ENCODE peak calls at places on chromosome 22, in nine cellular contexts. T is spleen, W is Peyer's patch, R is ovary, F is esophagus squamous epithelium, K is adrenal gland, B is A549, I is upper lobe of left lung, H is stomach. N is an unnamed sample.

GRCh38 chr22:44890416-44891292 is 119.2 kb downstream of the PHF21B start:
- DNase-seq in F (no peak), T (peak), H (no peak), R (no peak), W (no peak), B (no peak), K (no peak), I (no peak), N (peak)

GRCh38 chr22:21640810-21641209 is 1.3 kb upstream of the SDF2L1 start:
- DNase-seq in I (no peak), H (no peak), R (no peak), B (no peak), T (no peak), K (no peak), F (no peak), W (no peak), N (no peak)

GRCh38 chr22:48316245-48316875 is 1511.3 kb downstream of the BRD1 start:
- DNase-seq in W (no peak), F (no peak), I (peak), K (no peak), H (peak), B (no peak), R (no peak), T (peak), N (peak)

GRCh38 chr22:33579448-33580093 is 340.7 kb downstream of the LARGE1 start:
- DNase-seq in R (no peak), B (peak), H (peak), F (no peak), K (peak), W (peak), I (peak), T (no peak), N (peak)

GRCh38 chr22:22122348-22123117 is 122.1 kb upstream of the VPREB1 start:
- DNase-seq in W (no peak), T (no peak), B (no peak), F (no peak), K (no peak), I (no peak), H (no peak), R (no peak), N (no peak)

GRCh38 chr22:38202437-38203089 is 769 bp downstream of the MAFF start:
- DNase-seq in F (peak), B (no peak), W (peak), K (peak), T (peak), I (peak), H (peak), R (peak), N (peak)

GRCh38 chr22:29972121-29972520 is 89.1 kb downstream of the MTMR3 start:
- DNase-seq in T (no peak), B (no peak), I (no peak), W (no peak), F (no peak), H (no peak), K (no peak), R (no peak), N (no peak)

GRCh38 chr22:35397095-35397904 is 2.6 kb upstream of the MCM5 start:
- DNase-seq in R (peak), W (no peak), I (no peak), H (no peak), T (no peak), F (no peak), K (no peak), B (no peak), N (no peak)

GRCh38 chr22:39498802-39499201 is 3.3 kb upstream of the MIEF1 start:
- DNase-seq in R (no peak), T (no peak), F (no peak), K (no peak), I (no peak), B (no peak), W (no peak), H (no peak), N (no peak)

GRCh38 chr22:22968366-22968765 is 80.8 kb downstream of the IGLL5 start:
- DNase-seq in F (no peak), T (no peak), H (no peak), W (no peak), I (no peak), K (no peak), R (no peak), B (no peak), N (no peak)

GRCh38 chr22:44130076-44130711 is 50.5 kb upstream of the PARVG start:
- DNase-seq in I (no peak), T (peak), K (no peak), R (no peak), H (no peak), B (no peak), F (no peak), W (no peak), N (no peak)

GRCh38 chr22:36497910-36498669 is 8.8 kb downstream of the FOXRED2 start:
- DNase-seq in B (no peak), T (no peak), H (no peak), W (no peak), R (no peak), I (no peak), K (no peak), F (no peak), N (no peak)

GRCh38 chr22:36373258-36373579 is 14.5 kb downstream of the MYH9 start:
- DNase-seq in B (no peak), F (no peak), R (no peak), K (peak), W (no peak), H (no peak), I (peak), T (peak), N (no peak)

GRCh38 chr22:22599248-22599647 is 40.2 kb upstream of the PRAME start:
- DNase-seq in R (no peak), F (no peak), T (no peak), I (no peak), H (no peak), B (no peak), K (no peak), W (no peak), N (no peak)

GRCh38 chr22:27809700-27810365 is 8.3 kb upstream of the MN1 start:
- DNase-seq in K (no peak), T (no peak), F (no peak), R (no peak), W (no peak), I (no peak), B (no peak), H (no peak), N (no peak)

GRCh38 chr22:30892286-30892685 is 76.3 kb downstream of the MORC2 start:
- DNase-seq in T (peak), R (no peak), B (no peak), I (no peak), W (no peak), F (no peak), K (no peak), H (peak), N (peak)

GRCh38 chr22:44685384-44686056 is 16.5 kb upstream of the PRR5 start:
- DNase-seq in K (peak), T (peak), B (peak), H (peak), R (no peak), I (peak), W (peak), F (no peak), N (peak)

GRCh38 chr22:38112361-38112760 is 1.9 kb upstream of the BAIAP2L2 start:
- DNase-seq in I (no peak), R (no peak), W (no peak), K (no peak), F (no peak), H (no peak), B (no peak), T (no peak), N (no peak)

GRCh38 chr22:30422481-30423295 is 2.9 kb upstream of the MTFP1 start:
- DNase-seq in T (no peak), H (peak), K (peak), R (peak), F (no peak), B (peak), W (peak), I (peak), N (peak)

GRCh38 chr22:21029486-21030025 is 2.8 kb downstream of the SLC7A4 start:
- DNase-seq in R (no peak), W (no peak), F (no peak), H (no peak), I (no peak), B (no peak), T (no peak), K (no peak), N (no peak)

DNA sequence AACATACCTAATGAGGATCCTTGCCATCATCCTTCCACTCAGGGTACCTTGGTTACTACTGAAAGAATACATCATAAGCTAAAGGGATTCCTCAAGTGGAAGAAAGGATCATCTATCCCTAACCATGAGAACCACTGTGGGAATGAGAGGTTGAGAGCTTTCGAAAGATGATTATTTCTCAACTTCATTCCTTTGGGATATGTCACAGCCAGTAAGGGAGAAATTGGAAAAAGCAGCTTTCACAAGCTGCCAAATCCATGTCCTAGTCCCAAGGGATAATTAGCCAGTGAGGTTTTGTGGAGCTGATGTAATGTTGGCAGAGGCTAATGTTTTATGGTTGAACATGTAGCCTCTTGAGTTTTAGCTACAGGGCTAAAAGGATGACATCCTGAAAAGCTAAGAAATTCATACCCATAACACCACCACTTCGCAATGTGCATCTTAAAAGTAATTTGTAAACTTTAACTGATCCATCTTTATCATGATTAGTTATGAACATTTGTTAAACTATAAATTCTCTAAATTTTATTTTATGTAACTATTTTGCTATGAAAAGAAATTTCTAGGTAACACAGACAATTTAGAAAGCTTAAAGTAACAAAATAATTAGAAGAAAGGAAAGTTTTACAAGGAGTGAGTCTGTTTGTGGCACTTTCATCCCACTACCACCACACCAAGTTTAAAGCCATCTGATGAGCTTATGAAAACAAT is 123.9 kb downstream of the MRTFA start:
- DNase-seq in B (peak), F (no peak), H (no peak), K (no peak), I (no peak), W (no peak), R (peak), T (no peak), N (peak)
- TF ChIP-seq POLR2A in B (no peak), F (no peak), H (no peak), K (no peak), I (no peak), W (no peak), R (no peak), T (no peak), N (no peak)

GRCh38 chr22:46007848-46008261 is 30.9 kb upstream of the WNT7B start:
- DNase-seq in K (no peak), H (peak), T (peak), I (peak), B (no peak), R (peak), W (no peak), F (no peak), N (peak)
- TF ChIP-seq CTCF in K (no peak), H (no peak), T (no peak), I (no peak), B (no peak), R (no peak), W (no peak), F (no peak), N (no peak)

GRCh38 chr22:49880281-49880680 is 26.6 kb downstream of the ZBED4 start:
- DNase-seq in K (no peak), F (no peak), H (no peak), I (no peak), T (peak), B (no peak), R (no peak), W (no peak), N (no peak)
- TF ChIP-seq POLR2A in K (no peak), F (no peak), H (no peak), I (no peak), T (no peak), B (no peak), R (no peak), W (peak), N (no peak)

GRCh38 chr22:43011079-43011478 is 3.9 kb downstream of the PACSIN2 start:
- DNase-seq in H (peak), W (no peak), F (no peak), B (no peak), R (no peak), K (no peak), I (no peak), T (no peak), N (no peak)
- TF ChIP-seq CTCF in H (no peak), W (no peak), F (no peak), B (no peak), R (no peak), K (no peak), I (no peak), T (no peak), N (no peak)

DNA sequence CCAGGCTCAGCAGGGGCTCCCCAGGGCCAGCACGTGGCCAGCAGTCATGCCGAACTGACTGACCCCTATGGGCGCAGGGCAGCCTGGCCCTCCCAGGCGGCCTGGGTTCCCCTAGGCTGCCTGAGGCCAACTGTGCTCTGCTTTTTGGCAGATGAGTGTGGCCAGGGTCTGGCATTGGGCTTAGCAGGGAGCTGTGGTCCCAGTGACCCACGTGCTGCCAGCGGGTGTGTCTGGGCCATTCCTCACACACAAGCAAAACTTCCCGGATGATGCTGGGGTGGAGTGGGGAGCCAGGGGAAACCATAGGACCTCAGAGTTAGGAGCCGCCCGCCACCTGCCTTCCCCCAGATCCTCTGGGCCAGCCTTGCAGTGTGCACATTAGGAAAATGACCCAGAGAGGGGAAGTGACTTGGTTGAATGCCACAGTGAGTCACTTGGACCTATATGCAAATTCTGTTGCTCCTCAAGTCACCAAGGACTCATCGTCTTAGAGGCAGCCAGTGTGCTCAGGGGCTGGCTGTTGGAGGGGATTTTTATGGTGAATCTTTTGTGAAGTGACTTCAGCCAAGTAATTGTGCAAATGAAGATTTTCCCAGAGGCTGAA is 6.6 kb downstream of the ADORA2A start:
- DNase-seq in K (peak), T (peak), I (peak), W (peak), R (no peak), F (no peak), B (no peak), H (no peak), N (no peak)
- TF ChIP-seq POLR2A in K (no peak), T (no peak), I (no peak), W (no peak), R (no peak), F (no peak), B (no peak), H (no peak), N (no peak)

GRCh38 chr22:19753090-19753842 is 7.3 kb upstream of the TBX1 start:
- DNase-seq in T (no peak), F (no peak), K (no peak), B (no peak), H (no peak), R (no peak), I (no peak), W (no peak), N (no peak)
- TF ChIP-seq CTCF in T (no peak), F (no peak), K (no peak), B (no peak), H (no peak), R (no peak), I (no peak), W (no peak), N (no peak)

DNA sequence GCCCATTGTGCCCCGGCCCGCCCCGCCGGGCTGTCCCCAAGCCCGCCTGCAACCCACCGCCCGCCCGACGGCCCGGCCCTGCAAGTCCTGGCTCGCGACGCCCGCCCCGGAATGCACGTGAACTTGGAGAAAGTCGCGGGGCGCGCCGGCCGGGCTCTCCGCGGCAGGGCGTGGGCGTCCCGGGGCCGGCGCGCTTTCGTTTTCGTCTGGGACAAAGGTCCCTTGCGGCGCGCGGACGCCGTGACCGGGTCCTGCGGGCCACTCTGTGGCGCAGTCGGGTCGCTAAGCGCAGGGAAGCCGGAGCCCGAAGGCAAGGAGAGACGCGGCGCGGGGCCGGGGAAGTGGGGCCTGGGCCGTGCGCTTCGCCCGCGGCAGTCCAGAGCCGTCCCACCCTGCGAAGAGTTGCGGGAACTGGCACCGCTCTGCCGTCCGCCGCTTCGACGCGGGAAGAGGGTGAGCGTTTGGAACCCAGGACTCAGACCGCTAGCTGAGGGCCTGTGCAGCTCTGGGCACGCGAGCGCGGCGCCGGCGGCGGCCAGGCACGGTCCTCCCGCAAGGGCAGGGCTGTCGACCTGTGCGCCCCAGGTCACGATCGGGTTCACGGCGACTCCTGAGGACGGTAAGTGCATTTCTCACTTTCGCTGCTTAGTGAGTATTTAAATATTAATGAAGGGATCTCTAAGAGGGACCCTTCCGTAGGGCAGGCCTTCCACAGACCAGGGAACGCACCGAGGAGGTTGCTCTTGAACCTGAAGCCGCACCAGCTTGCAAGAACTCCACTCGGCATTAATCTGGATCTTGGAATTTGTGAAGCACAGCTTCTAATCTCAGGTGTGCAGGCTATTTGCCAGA is 78.1 kb upstream of the PPARA start:
- DNase-seq in F (no peak), I (peak), T (peak), B (no peak), R (peak), W (no peak), H (peak), K (peak), N (no peak)
- TF ChIP-seq POLR2A in F (no peak), I (no peak), T (no peak), B (no peak), R (no peak), W (peak), H (no peak), K (no peak), N (no peak)